ENCODE peak calls at places on chromosomes 7 and 10, in seven cellular contexts. One of them, this sample, is unnamed.

GRCh38 chr10:31136951-31137885 is 105.6 kb upstream of the ZNF438 start:
- DNase-seq in stomach: no peak
- DNase-seq in sigmoid colon: no peak
- DNase-seq in transverse colon: no peak
- DNase-seq in ovary: no peak
- DNase-seq in A549: no peak
- DNase-seq in esophagus muscularis mucosa: peak; percentile 26
- DNase-seq in this sample: no peak

GRCh38 chr7:121235221-121235620 is 93.6 kb upstream of the WNT16 start:
- DNase-seq in stomach: no peak
- DNase-seq in sigmoid colon: no peak
- DNase-seq in transverse colon: no peak
- DNase-seq in ovary: no peak
- DNase-seq in A549: no peak
- DNase-seq in esophagus muscularis mucosa: no peak
- DNase-seq in this sample: no peak

GRCh38 chr10:33803248-33803647 is 468.8 kb upstream of the NRP1 start:
- DNase-seq in stomach: no peak
- DNase-seq in sigmoid colon: no peak
- DNase-seq in transverse colon: no peak
- DNase-seq in ovary: no peak
- DNase-seq in A549: peak; percentile 63
- DNase-seq in esophagus muscularis mucosa: no peak
- DNase-seq in this sample: no peak

GRCh38 chr10:124867304-124867703 is 65.7 kb downstream of the ABRAXAS2 start:
- DNase-seq in stomach: no peak
- DNase-seq in sigmoid colon: no peak
- DNase-seq in transverse colon: no peak
- DNase-seq in ovary: no peak
- DNase-seq in A549: no peak
- DNase-seq in esophagus muscularis mucosa: no peak
- DNase-seq in this sample: no peak

GRCh38 chr10:23053036-23053435 is 42.3 kb upstream of the MSRB2 start:
- DNase-seq in stomach: no peak
- DNase-seq in sigmoid colon: no peak
- DNase-seq in transverse colon: no peak
- DNase-seq in ovary: no peak
- DNase-seq in A549: peak; percentile 64
- DNase-seq in esophagus muscularis mucosa: peak; percentile 39
- DNase-seq in this sample: no peak

GRCh38 chr10:101941871-101942270 is 98.3 kb upstream of the KCNIP2 start:
- DNase-seq in stomach: no peak
- DNase-seq in sigmoid colon: no peak
- DNase-seq in transverse colon: no peak
- DNase-seq in ovary: no peak
- DNase-seq in A549: no peak
- DNase-seq in esophagus muscularis mucosa: no peak
- DNase-seq in this sample: no peak

GRCh38 chr7:117347480-117347879 is 24.6 kb upstream of the WNT2 start:
- DNase-seq in stomach: no peak
- DNase-seq in sigmoid colon: no peak
- DNase-seq in transverse colon: no peak
- DNase-seq in ovary: no peak
- DNase-seq in A549: no peak
- DNase-seq in esophagus muscularis mucosa: no peak
- DNase-seq in this sample: no peak

GRCh38 chr7:73841689-73842247 is 548 bp downstream of the METTL27 start:
- DNase-seq in stomach: no peak
- DNase-seq in sigmoid colon: no peak
- DNase-seq in transverse colon: peak; percentile 22
- DNase-seq in ovary: no peak
- DNase-seq in A549: peak; percentile 69
- DNase-seq in esophagus muscularis mucosa: no peak
- DNase-seq in this sample: no peak

GRCh38 chr10:101834341-101834740 is 9.3 kb downstream of the KCNIP2 start:
- DNase-seq in stomach: no peak
- DNase-seq in sigmoid colon: no peak
- DNase-seq in transverse colon: peak; percentile 28
- DNase-seq in ovary: no peak
- DNase-seq in A549: no peak
- DNase-seq in esophagus muscularis mucosa: no peak
- DNase-seq in this sample: no peak

GRCh38 chr7:94127026-94127425 is 122.9 kb upstream of the BET1 start:
- DNase-seq in stomach: no peak
- DNase-seq in sigmoid colon: no peak
- DNase-seq in transverse colon: no peak
- DNase-seq in ovary: no peak
- DNase-seq in A549: no peak
- DNase-seq in esophagus muscularis mucosa: no peak
- DNase-seq in this sample: no peak

GRCh38 chr7:19117081-19117869 is at the start of gene TWIST1:
- DNase-seq in stomach: no peak
- DNase-seq in sigmoid colon: peak; percentile 79
- DNase-seq in transverse colon: no peak
- DNase-seq in ovary: peak; percentile 52
- DNase-seq in A549: peak; percentile 41
- DNase-seq in esophagus muscularis mucosa: no peak
- DNase-seq in this sample: peak; percentile 91

GRCh38 chr7:20185988-20186387 is 31.2 kb downstream of the MACC1 start:
- DNase-seq in stomach: no peak
- DNase-seq in sigmoid colon: no peak
- DNase-seq in transverse colon: no peak
- DNase-seq in ovary: no peak
- DNase-seq in A549: no peak
- DNase-seq in esophagus muscularis mucosa: no peak
- DNase-seq in this sample: no peak

GRCh38 chr7:143248781-143249354 is 14.4 kb upstream of the GSTK1 start:
- DNase-seq in stomach: no peak
- DNase-seq in sigmoid colon: no peak
- DNase-seq in transverse colon: peak; percentile 32
- DNase-seq in ovary: no peak
- DNase-seq in A549: no peak
- DNase-seq in esophagus muscularis mucosa: no peak
- DNase-seq in this sample: no peak

GRCh38 chr7:50346548-50347497 is 42.3 kb downstream of the IKZF1 start:
- DNase-seq in stomach: no peak
- DNase-seq in sigmoid colon: no peak
- DNase-seq in transverse colon: no peak
- DNase-seq in ovary: no peak
- DNase-seq in A549: no peak
- DNase-seq in esophagus muscularis mucosa: no peak
- DNase-seq in this sample: no peak

GRCh38 chr7:135976312-135977019 is 693 bp downstream of the MTPN start:
- DNase-seq in stomach: no peak
- DNase-seq in sigmoid colon: no peak
- DNase-seq in transverse colon: peak; percentile 22
- DNase-seq in ovary: no peak
- DNase-seq in A549: peak; percentile 9
- DNase-seq in esophagus muscularis mucosa: no peak
- DNase-seq in this sample: no peak

GRCh38 chr10:24277771-24278518 is 69.0 kb downstream of the KIAA1217 start:
- DNase-seq in stomach: no peak
- DNase-seq in sigmoid colon: no peak
- DNase-seq in transverse colon: no peak
- DNase-seq in ovary: no peak
- DNase-seq in A549: no peak
- DNase-seq in esophagus muscularis mucosa: no peak
- DNase-seq in this sample: no peak

GRCh38 chr7:94012748-94013147 is 8.6 kb upstream of the BET1 start:
- DNase-seq in stomach: no peak
- DNase-seq in sigmoid colon: no peak
- DNase-seq in transverse colon: no peak
- DNase-seq in ovary: no peak
- DNase-seq in A549: peak; percentile 13
- DNase-seq in esophagus muscularis mucosa: no peak
- DNase-seq in this sample: no peak

GRCh38 chr7:133958822-133959221 is 168.3 kb upstream of the LRGUK start:
- DNase-seq in stomach: no peak
- DNase-seq in sigmoid colon: no peak
- DNase-seq in transverse colon: no peak
- DNase-seq in ovary: no peak
- DNase-seq in A549: no peak
- DNase-seq in esophagus muscularis mucosa: no peak
- DNase-seq in this sample: no peak

GRCh38 chr10:18822156-18822555 is 162.9 kb downstream of the ARL5B start:
- DNase-seq in stomach: no peak
- DNase-seq in sigmoid colon: no peak
- DNase-seq in transverse colon: no peak
- DNase-seq in ovary: no peak
- DNase-seq in A549: peak; percentile 1
- DNase-seq in esophagus muscularis mucosa: no peak
- DNase-seq in this sample: no peak

GRCh38 chr7:48089415-48089975 is 430 bp downstream of the UPP1 start:
- DNase-seq in stomach: peak; percentile 51
- DNase-seq in sigmoid colon: peak; percentile 85
- DNase-seq in transverse colon: peak; percentile 74
- DNase-seq in ovary: peak; percentile 53
- DNase-seq in A549: no peak
- DNase-seq in esophagus muscularis mucosa: no peak
- DNase-seq in this sample: no peak

DNA sequence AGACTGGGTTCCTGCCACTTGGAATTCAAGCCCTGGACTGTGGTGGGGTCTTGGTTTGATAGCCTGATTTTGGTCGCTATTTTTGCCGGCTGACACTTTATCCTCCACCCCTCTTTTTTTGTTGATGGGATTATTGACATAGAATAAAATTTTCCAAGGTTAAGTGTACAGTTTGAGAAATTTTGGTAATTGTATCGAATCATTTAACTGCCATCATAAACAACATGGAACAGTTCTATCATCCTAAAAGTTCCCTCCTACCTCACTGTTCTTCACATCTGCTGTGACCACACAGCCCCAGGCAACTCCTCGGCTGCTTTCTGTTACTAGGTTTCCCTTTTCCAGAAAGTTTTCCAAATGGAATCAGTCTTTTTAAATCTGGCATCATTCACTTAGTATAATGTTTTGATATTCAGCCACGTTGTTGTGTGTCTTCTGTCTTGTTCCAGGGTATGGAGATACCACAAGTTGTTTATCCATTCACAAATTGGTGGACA is 50.6 kb upstream of the STEAP1B start:
- DNase-seq in stomach: no peak
- DNase-seq in sigmoid colon: no peak
- DNase-seq in transverse colon: no peak
- DNase-seq in ovary: no peak
- DNase-seq in A549: no peak
- DNase-seq in esophagus muscularis mucosa: no peak
- DNase-seq in this sample: no peak
- H3K4me3 ChIP-seq in stomach: no peak overlapping the region
- H3K4me3 ChIP-seq in sigmoid colon: no peak overlapping the region
- H3K4me3 ChIP-seq in transverse colon: no peak overlapping the region
- H3K4me3 ChIP-seq in ovary: no peak overlapping the region
- H3K4me3 ChIP-seq in A549: no peak overlapping the region
- H3K4me3 ChIP-seq in esophagus muscularis mucosa: peak overlapping the region; percentile 35
- H3K4me3 ChIP-seq in this sample: peak overlapping the region; percentile 35

GRCh38 chr10:104622175-104622574 is 18.9 kb upstream of the SORCS3 start:
- DNase-seq in stomach: no peak
- DNase-seq in sigmoid colon: no peak
- DNase-seq in transverse colon: no peak
- DNase-seq in ovary: no peak
- DNase-seq in A549: no peak
- DNase-seq in esophagus muscularis mucosa: peak; percentile 50
- DNase-seq in this sample: no peak

GRCh38 chr10:104617831-104618230 is 23.3 kb upstream of the SORCS3 start:
- DNase-seq in stomach: no peak
- DNase-seq in sigmoid colon: no peak
- DNase-seq in transverse colon: no peak
- DNase-seq in ovary: no peak
- DNase-seq in A549: no peak
- DNase-seq in esophagus muscularis mucosa: no peak
- DNase-seq in this sample: no peak

GRCh38 chr10:104622598-104623209 is 18.4 kb upstream of the SORCS3 start:
- DNase-seq in stomach: no peak
- DNase-seq in sigmoid colon: no peak
- DNase-seq in transverse colon: no peak
- DNase-seq in ovary: no peak
- DNase-seq in A549: peak; percentile 45
- DNase-seq in esophagus muscularis mucosa: peak; percentile 74
- DNase-seq in this sample: no peak
- TF ChIP-seq CTCF in stomach: no peak
- TF ChIP-seq CTCF in sigmoid colon: no peak
- TF ChIP-seq CTCF in transverse colon: no peak
- TF ChIP-seq CTCF in ovary: no peak
- TF ChIP-seq CTCF in A549: peak; percentile 43
- TF ChIP-seq CTCF in esophagus muscularis mucosa: no peak
- TF ChIP-seq CTCF in this sample: no peak

DNA sequence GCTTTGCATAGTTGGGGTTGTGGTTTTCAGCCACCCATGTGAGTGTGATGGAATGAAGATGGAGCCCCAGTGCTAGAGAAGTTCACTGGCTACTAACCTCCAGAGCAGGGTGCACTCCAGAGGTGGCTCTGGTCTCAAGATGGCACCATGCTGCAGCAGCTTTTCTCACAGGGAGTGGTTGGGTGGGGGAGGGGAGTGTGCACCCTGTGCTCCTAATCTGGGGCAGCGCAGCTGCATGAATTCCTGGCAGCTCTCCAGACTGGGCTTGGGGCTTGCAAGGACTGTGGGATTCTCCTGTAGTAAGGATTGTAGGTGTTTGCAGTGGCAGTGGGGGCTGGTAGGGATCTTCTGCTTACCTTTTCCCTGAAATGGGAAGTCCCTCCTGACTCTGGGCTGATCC is 23.7 kb downstream of the PHTF2 start:
- DNase-seq in stomach: no peak
- DNase-seq in sigmoid colon: no peak
- DNase-seq in transverse colon: no peak
- DNase-seq in ovary: no peak
- DNase-seq in A549: no peak
- DNase-seq in esophagus muscularis mucosa: no peak
- DNase-seq in this sample: no peak
- TF ChIP-seq EP300 in stomach: no peak
- TF ChIP-seq EP300 in sigmoid colon: no peak
- TF ChIP-seq EP300 in transverse colon: no peak
- TF ChIP-seq EP300 in ovary: no peak
- TF ChIP-seq EP300 in A549: no peak
- TF ChIP-seq EP300 in esophagus muscularis mucosa: no peak
- TF ChIP-seq EP300 in this sample: no peak

GRCh38 chr7:120170384-120170783 is 102.6 kb upstream of the KCND2 start:
- DNase-seq in stomach: no peak
- DNase-seq in sigmoid colon: no peak
- DNase-seq in transverse colon: no peak
- DNase-seq in ovary: no peak
- DNase-seq in A549: no peak
- DNase-seq in esophagus muscularis mucosa: no peak
- DNase-seq in this sample: no peak

GRCh38 chr7:120165231-120165630 is 107.7 kb upstream of the KCND2 start:
- DNase-seq in stomach: no peak
- DNase-seq in sigmoid colon: no peak
- DNase-seq in transverse colon: no peak
- DNase-seq in ovary: no peak
- DNase-seq in A549: no peak
- DNase-seq in esophagus muscularis mucosa: no peak
- DNase-seq in this sample: no peak

GRCh38 chr7:120171406-120171805 is 101.6 kb upstream of the KCND2 start:
- DNase-seq in stomach: no peak
- DNase-seq in sigmoid colon: no peak
- DNase-seq in transverse colon: no peak
- DNase-seq in ovary: no peak
- DNase-seq in A549: no peak
- DNase-seq in esophagus muscularis mucosa: no peak
- DNase-seq in this sample: no peak

GRCh38 chr7:120170849-120171248 is 102.1 kb upstream of the KCND2 start:
- DNase-seq in stomach: no peak
- DNase-seq in sigmoid colon: no peak
- DNase-seq in transverse colon: no peak
- DNase-seq in ovary: no peak
- DNase-seq in A549: no peak
- DNase-seq in esophagus muscularis mucosa: no peak
- DNase-seq in this sample: no peak

GRCh38 chr7:120168066-120168465 is 104.9 kb upstream of the KCND2 start:
- DNase-seq in stomach: no peak
- DNase-seq in sigmoid colon: no peak
- DNase-seq in transverse colon: no peak
- DNase-seq in ovary: no peak
- DNase-seq in A549: no peak
- DNase-seq in esophagus muscularis mucosa: no peak
- DNase-seq in this sample: no peak
- H3K4me3 ChIP-seq in stomach: no peak overlapping the region
- H3K4me3 ChIP-seq in sigmoid colon: no peak overlapping the region
- H3K4me3 ChIP-seq in transverse colon: no peak overlapping the region
- H3K4me3 ChIP-seq in ovary: no peak overlapping the region
- H3K4me3 ChIP-seq in A549: no peak overlapping the region
- H3K4me3 ChIP-seq in esophagus muscularis mucosa: no peak overlapping the region
- H3K4me3 ChIP-seq in this sample: no peak overlapping the region

This sample was measured in suprapubic skin.